ENCODE peak calls at places on chromosome 10, in nine cellular contexts. Q is tibial nerve; Y is uterus; D is CD8-positive, alpha-beta memory T cell; W is esophagus squamous epithelium; E is cardiac muscle cell; I is CD8-positive, alpha-beta T cell; M is aorta; N is body of pancreas. K is an unnamed sample. For H3K9me3, the result is how much of the 10 kb centered on the place peaks cover.

GRCh38 chr10:115514895-115515294 is 421.7 kb downstream of the ATRNL1 start:
- DNase-seq in D (no peak), E (no peak), W (no peak), Q (no peak), I (no peak), M (no peak), Y (no peak), N (no peak), K (no peak)

GRCh38 chr10:102777696-102778530 is 34.2 kb downstream of the WBP1L start:
- DNase-seq in N (no peak), M (no peak), I (no peak), Q (no peak), Y (no peak), W (no peak), E (no peak), D (no peak), K (no peak)

GRCh38 chr10:62047960-62048383 is 146.5 kb downstream of the ARID5B start:
- DNase-seq in Q (no peak), E (peak), I (no peak), D (peak), Y (no peak), N (no peak), W (no peak), M (no peak), K (no peak)

GRCh38 chr10:82742478-82742877 is 867.5 kb downstream of the NRG3 start:
- DNase-seq in Y (no peak), D (no peak), M (peak), N (no peak), I (no peak), Q (no peak), E (peak), W (no peak), K (no peak)

GRCh38 chr10:43396061-43396927 is 12.7 kb downstream of the HNRNPF start:
- DNase-seq in D (peak), N (peak), E (peak), I (peak), W (no peak), Q (peak), M (peak), Y (peak), K (peak)

GRCh38 chr10:13092446-13093102 is 7.4 kb upstream of the OPTN start:
- DNase-seq in D (no peak), Q (no peak), N (no peak), I (no peak), M (no peak), W (no peak), E (no peak), Y (no peak), K (no peak)

GRCh38 chr10:110872145-110872983 is 636 bp downstream of the PDCD4 start:
- DNase-seq in N (peak), W (no peak), Q (peak), D (peak), E (peak), Y (peak), M (peak), I (peak), K (peak)

GRCh38 chr10:88879754-88880286 is at the start of gene STAMBPL1:
- DNase-seq in W (peak), Q (peak), I (peak), N (no peak), D (peak), E (no peak), M (peak), Y (no peak), K (peak)

GRCh38 chr10:98815039-98815660 is 368.4 kb upstream of the HPS1 start:
- DNase-seq in I (no peak), D (no peak), Q (no peak), E (no peak), N (no peak), M (no peak), W (no peak), Y (no peak), K (no peak)

GRCh38 chr10:34124522-34125035 is 690.5 kb downstream of the PARD3 start:
- DNase-seq in N (peak), W (no peak), Y (no peak), E (peak), Q (no peak), D (no peak), M (no peak), I (no peak), K (no peak)

GRCh38 chr10:72935358-72935757 is 19.2 kb downstream of the PLA2G12B start:
- DNase-seq in W (no peak), D (no peak), M (no peak), I (no peak), Y (no peak), Q (no peak), N (no peak), E (peak), K (no peak)

GRCh38 chr10:22476601-22477364 is 131.5 kb downstream of the SPAG6 start:
- DNase-seq in E (no peak), I (no peak), N (no peak), M (no peak), Y (no peak), D (no peak), Q (no peak), W (no peak), K (no peak)

GRCh38 chr10:99673492-99673891 is 14.2 kb downstream of the ENTPD7 start:
- DNase-seq in I (no peak), Q (no peak), Y (no peak), D (no peak), N (no peak), E (no peak), W (no peak), M (no peak), K (no peak)

GRCh38 chr10:12656518-12657142 is 307.3 kb downstream of the CAMK1D start:
- DNase-seq in M (no peak), E (peak), Q (no peak), I (no peak), W (no peak), N (no peak), Y (no peak), D (no peak), K (no peak)

GRCh38 chr10:30897547-30897946 is 134.1 kb downstream of the ZNF438 start:
- DNase-seq in I (no peak), E (no peak), D (no peak), Y (no peak), N (no peak), Q (no peak), M (no peak), W (no peak), K (no peak)

GRCh38 chr10:44891721-44892120 is 19.4 kb upstream of the TMEM72 start:
- DNase-seq in Q (no peak), E (no peak), D (no peak), N (no peak), Y (no peak), M (no peak), I (no peak), W (no peak), K (no peak)

DNA sequence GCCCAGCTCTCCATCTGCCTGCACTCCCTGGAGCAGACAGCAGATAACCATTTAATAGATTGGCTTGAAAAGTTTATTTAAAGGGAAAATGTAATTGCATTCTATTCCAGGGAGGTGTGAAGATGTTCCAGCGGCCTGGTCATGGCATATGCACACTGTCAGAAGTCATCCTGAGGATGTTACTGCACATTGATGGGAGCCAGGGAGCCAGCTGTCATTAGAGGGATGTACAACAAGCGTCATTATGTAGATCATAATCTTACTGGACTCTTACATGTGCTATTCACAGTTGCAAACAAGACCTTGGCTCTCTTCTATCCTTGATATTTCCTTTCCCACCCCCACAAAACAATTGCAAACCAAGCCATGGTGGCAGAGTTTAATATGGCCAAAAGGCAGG is 65.4 kb downstream of the FAM204A start:
- DNase-seq in E (no peak), Q (no peak), D (no peak), M (no peak), W (no peak), I (no peak), Y (peak), N (no peak), K (no peak)
- H3K9me3 ChIP-seq in E (under half), Q (under half), D (under half), M (under half), W (under half), I (under half), Y (under half), N (under half), K (under half)

DNA sequence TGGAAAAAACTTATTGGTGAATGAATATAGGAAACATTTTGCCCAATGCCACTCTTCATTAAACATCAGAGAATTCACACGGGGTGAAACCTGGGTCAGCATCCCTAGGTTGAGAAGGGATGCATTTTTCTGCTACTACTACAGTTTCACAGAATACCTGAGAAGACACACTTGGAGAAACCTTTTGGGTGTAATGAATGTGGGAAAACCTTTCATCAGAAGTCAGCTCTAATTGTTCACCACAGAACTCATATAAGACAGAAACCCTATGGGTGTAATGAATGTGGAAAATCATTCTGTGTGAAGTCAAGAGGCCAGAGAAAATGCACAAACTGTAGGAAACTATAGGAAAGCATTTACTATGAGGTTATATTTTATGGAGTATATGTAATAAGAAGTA is 24.9 kb downstream of the ZNF37A start:
- DNase-seq in W (no peak), Q (no peak), D (no peak), E (no peak), N (no peak), Y (no peak), M (no peak), I (no peak), K (no peak)
- H3K9me3 ChIP-seq in W (under half), Q (half or more), D (half or more), E (under half), N (under half), Y (under half), M (under half), I (half or more), K (half or more)

DNA sequence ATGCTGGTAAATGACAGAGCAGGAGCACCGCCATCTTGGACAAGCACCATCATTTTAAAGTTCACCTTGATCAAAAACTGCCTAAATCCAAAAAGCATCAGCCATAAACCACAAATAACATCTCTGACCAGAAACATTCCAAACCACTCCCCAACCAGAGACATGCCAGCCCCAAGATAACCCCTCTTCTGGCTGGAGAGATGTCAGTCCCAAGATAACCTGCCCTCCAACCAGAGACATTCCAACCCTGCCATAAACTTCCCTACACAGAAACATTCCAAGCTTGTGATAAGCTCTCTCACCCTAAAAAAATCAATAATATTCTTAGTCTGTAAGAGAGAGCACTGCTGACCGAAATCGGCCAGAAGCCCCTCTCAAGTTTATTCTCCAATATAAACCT is 659.3 kb downstream of the XPNPEP1 start:
- DNase-seq in W (no peak), N (no peak), M (no peak), I (no peak), E (no peak), Q (no peak), D (no peak), Y (no peak), K (no peak)
- H3K9me3 ChIP-seq in W (under half), N (under half), M (under half), I (under half), E (under half), Q (under half), D (under half), Y (under half), K (under half)

DNA sequence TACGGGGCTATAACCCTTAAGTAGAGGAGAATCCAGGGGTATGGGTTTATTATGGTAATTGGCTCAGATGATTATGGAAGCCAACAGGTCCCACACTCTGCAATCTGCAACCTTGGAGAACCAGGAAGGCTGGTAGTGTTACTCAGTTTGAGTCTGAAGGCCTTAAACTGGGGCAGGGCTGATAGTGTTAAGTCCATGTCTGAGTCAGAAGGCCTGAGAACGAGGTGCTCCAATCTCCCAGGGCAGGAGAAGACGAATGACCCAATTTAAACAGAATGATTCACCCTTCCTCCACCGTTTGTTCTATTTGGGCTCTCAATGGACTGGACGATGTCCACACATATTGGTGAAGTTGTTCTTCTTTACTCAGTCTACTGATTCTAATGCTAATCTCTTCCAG is 244.5 kb upstream of the PTER start:
- DNase-seq in D (no peak), Y (no peak), E (no peak), N (no peak), M (no peak), I (no peak), Q (no peak), W (no peak), K (no peak)
- H3K9me3 ChIP-seq in D (under half), Y (under half), E (under half), N (under half), M (under half), I (under half), Q (under half), W (under half), K (under half)

GRCh38 chr10:123833170-123833850 is 58.3 kb downstream of the CPXM2 start:
- DNase-seq in N (no peak), I (no peak), D (no peak), E (no peak), W (no peak), Y (no peak), M (no peak), Q (no peak), K (no peak)

GRCh38 chr10:123835575-123835974 is 56.0 kb downstream of the CPXM2 start:
- DNase-seq in W (no peak), I (no peak), Y (no peak), N (no peak), Q (no peak), D (no peak), M (no peak), E (no peak), K (no peak)

GRCh38 chr10:123837771-123838170 is 53.8 kb downstream of the CPXM2 start:
- DNase-seq in I (no peak), M (no peak), N (no peak), Q (no peak), Y (no peak), E (no peak), W (no peak), D (no peak), K (no peak)

GRCh38 chr10:123838596-123839310 is 52.9 kb downstream of the CPXM2 start:
- DNase-seq in Y (no peak), W (no peak), I (no peak), M (no peak), E (no peak), D (no peak), N (no peak), Q (no peak), K (no peak)

DNA sequence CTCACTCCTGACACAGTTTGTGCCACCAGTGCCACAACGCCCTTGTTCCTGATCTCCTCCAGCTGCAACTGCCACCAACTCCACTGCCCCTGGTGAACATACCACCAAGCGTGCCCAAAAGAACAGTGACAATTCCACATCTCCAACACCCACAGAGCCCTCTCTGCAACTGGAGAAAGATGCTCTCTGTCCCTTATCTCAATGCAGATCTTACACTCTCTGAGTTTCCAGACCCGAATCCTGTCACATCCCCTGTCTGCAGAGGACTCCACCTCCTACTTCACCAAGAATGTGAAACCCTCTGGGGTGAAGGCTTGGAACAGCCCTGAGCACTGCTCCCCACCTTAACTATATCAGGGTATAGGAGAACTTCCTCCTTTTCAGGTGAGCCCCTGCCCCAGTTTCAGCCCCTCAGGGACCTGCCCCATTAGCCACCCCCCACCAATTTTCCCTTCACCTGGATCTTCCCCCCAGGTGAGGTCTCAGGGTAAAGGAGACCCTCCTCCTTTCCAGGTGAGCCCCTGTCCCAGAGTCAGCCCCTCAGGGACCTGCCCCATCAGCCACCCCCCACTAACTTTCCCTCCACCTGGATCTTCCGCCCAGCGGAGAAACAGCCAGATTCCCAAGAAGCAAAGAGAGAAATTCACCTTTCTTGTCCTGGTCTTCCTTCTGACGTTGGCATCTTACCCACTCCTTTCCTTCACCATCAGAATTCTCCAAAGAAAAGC is 55.0 kb downstream of the CPXM2 start:
- DNase-seq in W (no peak), N (no peak), E (no peak), M (no peak), Y (no peak), D (no peak), I (no peak), Q (no peak), K (no peak)
- H3K9me3 ChIP-seq in W (under half), N (under half), E (under half), M (under half), Y (under half), D (under half), I (under half), Q (under half), K (under half)

DNA sequence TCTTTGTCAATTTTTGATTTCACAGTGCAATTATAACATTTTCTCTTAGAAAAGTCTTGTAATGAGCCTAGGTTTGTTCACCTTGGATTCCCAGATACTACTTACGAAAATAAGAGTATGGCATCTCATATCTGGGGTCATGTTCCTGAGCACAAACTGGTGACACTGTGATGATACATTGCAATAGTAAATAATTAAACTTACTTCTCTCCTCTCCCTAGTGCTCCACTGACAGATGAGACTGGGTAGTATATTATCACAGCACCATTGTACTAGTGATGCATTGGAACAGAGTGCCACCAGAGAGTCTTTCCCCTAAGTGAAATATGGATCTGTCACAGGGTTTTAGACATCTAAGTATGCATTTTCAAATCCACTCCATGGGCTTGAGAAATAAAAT is 275.7 kb downstream of the ZWINT start:
- DNase-seq in Q (no peak), D (no peak), E (no peak), N (no peak), M (no peak), I (no peak), Y (no peak), W (no peak), K (no peak)
- H3K9me3 ChIP-seq in Q (under half), D (under half), E (under half), N (under half), M (under half), I (under half), Y (under half), W (under half), K (under half)

GRCh38 chr10:130498042-130498441 is 361.9 kb downstream of the GLRX3 start:
- DNase-seq in Y (no peak), Q (no peak), I (no peak), M (no peak), D (no peak), W (no peak), E (no peak), N (no peak), K (no peak)

GRCh38 chr10:130495891-130496642 is 359.9 kb downstream of the GLRX3 start:
- DNase-seq in Q (no peak), D (no peak), W (no peak), N (no peak), M (no peak), I (no peak), E (no peak), Y (no peak), K (no peak)

GRCh38 chr10:130495116-130495862 is 359.1 kb downstream of the GLRX3 start:
- DNase-seq in W (no peak), Q (no peak), M (no peak), E (no peak), N (no peak), D (no peak), I (no peak), Y (no peak), K (no peak)

GRCh38 chr10:130498934-130499333 is 362.7 kb downstream of the GLRX3 start:
- DNase-seq in N (no peak), E (no peak), D (no peak), I (no peak), Y (no peak), Q (no peak), M (no peak), W (no peak), K (no peak)

DNA sequence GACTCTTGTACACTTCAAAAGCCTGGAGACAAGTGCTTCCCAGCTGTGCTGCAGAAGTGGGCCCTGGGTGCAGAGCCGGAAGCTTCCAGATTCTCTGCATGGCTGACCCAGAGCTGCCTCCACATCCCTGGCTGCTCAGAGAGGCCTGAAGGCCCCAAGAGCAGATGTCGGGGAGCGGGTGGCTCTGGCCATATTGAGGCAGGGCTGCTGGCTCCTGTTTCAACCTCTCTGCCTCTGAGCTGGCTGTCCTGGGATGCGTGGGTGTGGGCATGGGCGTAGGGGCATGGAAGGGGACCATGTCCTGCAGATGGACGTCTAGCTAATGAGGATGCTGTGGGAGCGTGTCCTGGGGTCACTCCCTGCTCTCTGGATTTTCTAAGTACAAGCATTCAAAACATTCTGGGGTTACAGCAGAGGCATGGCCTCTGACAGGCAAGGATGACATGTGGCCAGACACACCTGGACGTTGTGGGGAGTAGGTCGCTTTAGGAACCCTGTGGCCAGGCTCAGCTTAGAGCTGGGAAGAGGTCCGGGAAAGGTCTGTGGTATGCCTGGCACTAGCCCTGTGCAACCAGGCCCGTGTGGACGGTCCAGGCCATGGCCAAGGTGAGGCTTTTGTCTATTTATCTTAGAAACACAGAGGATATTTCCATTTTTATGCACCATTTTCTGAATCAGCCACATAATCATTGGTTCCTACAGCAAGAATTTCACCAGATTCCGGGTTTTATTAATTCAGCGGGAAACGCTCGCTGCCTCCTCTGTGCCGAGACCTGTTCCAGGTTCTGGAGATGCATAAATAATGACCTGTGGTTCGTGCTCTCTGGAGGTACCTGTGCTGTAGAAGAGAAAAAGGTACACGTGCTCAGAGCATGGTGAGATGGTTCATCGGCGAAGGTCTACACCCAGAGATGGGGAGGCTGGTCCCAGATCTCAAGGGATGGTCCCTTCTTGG is 361.1 kb downstream of the GLRX3 start:
- DNase-seq in Q (no peak), I (no peak), W (no peak), N (no peak), Y (no peak), M (no peak), E (no peak), D (no peak), K (no peak)
- H3K9me3 ChIP-seq in Q (under half), I (under half), W (under half), N (under half), Y (under half), M (under half), E (under half), D (under half), K (under half)

K was measured in T-helper 17 cell.